ENCODE peak calls at places on chromosomes 11 and 22, in four cellular contexts. One of them, this sample, is unnamed.

GRCh38 chr11:70155386-70155785 is 47.7 kb upstream of the FADD start:
- DNase-seq in heart right ventricle: no peak
- DNase-seq in HCT116: no peak
- DNase-seq in spleen: no peak
- DNase-seq in this sample: no peak

GRCh38 chr22:46090051-46090591 is 60.2 kb upstream of the PPARA start:
- DNase-seq in HCT116: no peak
- DNase-seq in spleen: peak; percentile 76
- DNase-seq in heart right ventricle: peak; percentile 48
- DNase-seq in this sample: no peak

GRCh38 chr11:94656968-94657367 is 89.8 kb downstream of the PIWIL4 start:
- DNase-seq in HCT116: no peak
- DNase-seq in heart right ventricle: no peak
- DNase-seq in spleen: no peak
- DNase-seq in this sample: no peak

GRCh38 chr22:40323681-40324083 is 22.6 kb upstream of the ADSL start:
- DNase-seq in spleen: no peak
- DNase-seq in HCT116: no peak
- DNase-seq in heart right ventricle: no peak
- DNase-seq in this sample: no peak

GRCh38 chr11:26947379-26947844 is 46.5 kb upstream of the FIBIN start:
- DNase-seq in spleen: no peak
- DNase-seq in heart right ventricle: peak; percentile 48
- DNase-seq in HCT116: no peak
- DNase-seq in this sample: peak; percentile 99

GRCh38 chr11:134626032-134626431 is 214.0 kb upstream of the B3GAT1 start:
- DNase-seq in spleen: no peak
- DNase-seq in HCT116: no peak
- DNase-seq in heart right ventricle: no peak
- DNase-seq in this sample: no peak

GRCh38 chr11:61698173-61698965 is 18.2 kb downstream of the DAGLA start:
- DNase-seq in spleen: no peak
- DNase-seq in HCT116: no peak
- DNase-seq in heart right ventricle: no peak
- DNase-seq in this sample: no peak

GRCh38 chr11:82818399-82819043 is 81.7 kb downstream of the PRCP start:
- DNase-seq in HCT116: no peak
- DNase-seq in heart right ventricle: no peak
- DNase-seq in spleen: no peak
- DNase-seq in this sample: no peak

GRCh38 chr11:61756452-61757212 is 4.2 kb downstream of the MYRF start:
- DNase-seq in spleen: no peak
- DNase-seq in heart right ventricle: no peak
- DNase-seq in HCT116: peak; percentile 56
- DNase-seq in this sample: no peak

GRCh38 chr22:34761111-34761510 is 304.8 kb upstream of the ISX start:
- DNase-seq in heart right ventricle: no peak
- DNase-seq in HCT116: no peak
- DNase-seq in spleen: no peak
- DNase-seq in this sample: no peak

GRCh38 chr11:2775083-2775625 is 75.4 kb upstream of the KCNQ1OT1 start:
- DNase-seq in HCT116: no peak
- DNase-seq in heart right ventricle: peak; percentile 1
- DNase-seq in spleen: peak; percentile 53
- DNase-seq in this sample: no peak

GRCh38 chr11:22991196-22991595 is 130.9 kb upstream of the CCDC179 start:
- DNase-seq in HCT116: no peak
- DNase-seq in heart right ventricle: no peak
- DNase-seq in spleen: no peak
- DNase-seq in this sample: no peak

GRCh38 chr11:110000045-110000502 is 93.1 kb upstream of the ZC3H12C start:
- DNase-seq in spleen: no peak
- DNase-seq in heart right ventricle: peak; percentile 5
- DNase-seq in HCT116: peak; percentile 23
- DNase-seq in this sample: peak; percentile 85

GRCh38 chr11:19519912-19520641 is 192.6 kb upstream of the NAV2 start:
- DNase-seq in HCT116: no peak
- DNase-seq in spleen: no peak
- DNase-seq in heart right ventricle: peak; percentile 7
- DNase-seq in this sample: no peak

GRCh38 chr22:38446018-38446601 is 8.9 kb downstream of the KCNJ4 start:
- DNase-seq in HCT116: no peak
- DNase-seq in spleen: no peak
- DNase-seq in heart right ventricle: no peak
- DNase-seq in this sample: no peak

GRCh38 chr22:17570851-17571631 is 7.7 kb downstream of the SLC25A18 start:
- DNase-seq in spleen: peak; percentile 29
- DNase-seq in heart right ventricle: peak; percentile 78
- DNase-seq in HCT116: no peak
- DNase-seq in this sample: no peak

GRCh38 chr22:42001127-42001526 is 2.5 kb downstream of the WBP2NL start:
- DNase-seq in heart right ventricle: no peak
- DNase-seq in spleen: no peak
- DNase-seq in HCT116: no peak
- DNase-seq in this sample: no peak

GRCh38 chr11:124194696-124195418 is 11.7 kb downstream of the OR10D3 start:
- DNase-seq in spleen: no peak
- DNase-seq in HCT116: peak; percentile 57
- DNase-seq in heart right ventricle: no peak
- DNase-seq in this sample: peak; percentile 32

GRCh38 chr11:4607111-4607510 is 920 bp downstream of the TRIM68 start:
- DNase-seq in HCT116: no peak
- DNase-seq in heart right ventricle: no peak
- DNase-seq in spleen: no peak
- DNase-seq in this sample: no peak

GRCh38 chr22:38506118-38506962 is at the start of gene DDX17:
- DNase-seq in heart right ventricle: peak; percentile 96
- DNase-seq in HCT116: peak; percentile 91
- DNase-seq in spleen: peak; percentile 97
- DNase-seq in this sample: peak; percentile 88

GRCh38 chr22:39130152-39130704 is 22.3 kb downstream of the CBX7 start:
- DNase-seq in spleen: no peak
- DNase-seq in HCT116: no peak
- DNase-seq in heart right ventricle: no peak
- DNase-seq in this sample: no peak

GRCh38 chr22:26172389-26172990 is 3.2 kb downstream of the SEZ6L start:
- DNase-seq in HCT116: peak; percentile 24
- DNase-seq in spleen: no peak
- DNase-seq in heart right ventricle: peak; percentile 9
- DNase-seq in this sample: no peak

GRCh38 chr11:35541621-35542375 is 16.4 kb upstream of the PAMR1 start:
- DNase-seq in HCT116: no peak
- DNase-seq in spleen: no peak
- DNase-seq in heart right ventricle: peak; percentile 52
- DNase-seq in this sample: no peak

GRCh38 chr11:111301840-111302113 is 3.4 kb downstream of the POU2AF3 start:
- DNase-seq in HCT116: no peak
- DNase-seq in heart right ventricle: no peak
- DNase-seq in spleen: no peak
- DNase-seq in this sample: no peak

GRCh38 chr11:96267490-96268010 is 75.4 kb downstream of the MAML2 start:
- DNase-seq in HCT116: no peak
- DNase-seq in heart right ventricle: no peak
- DNase-seq in spleen: no peak
- DNase-seq in this sample: no peak

GRCh38 chr11:96061730-96062524 is 138.0 kb upstream of the MTMR2 start:
- DNase-seq in spleen: no peak
- DNase-seq in heart right ventricle: no peak
- DNase-seq in HCT116: no peak
- DNase-seq in this sample: no peak

GRCh38 chr11:3747704-3748103 is 49.6 kb downstream of the NUP98 start:
- DNase-seq in HCT116: no peak
- DNase-seq in spleen: no peak
- DNase-seq in heart right ventricle: no peak
- DNase-seq in this sample: peak; percentile 52

GRCh38 chr11:94782446-94782845 is 14.3 kb downstream of the AMOTL1 start:
- DNase-seq in spleen: no peak
- DNase-seq in heart right ventricle: no peak
- DNase-seq in HCT116: no peak
- DNase-seq in this sample: no peak

GRCh38 chr11:121237686-121238658 is 54.6 kb upstream of the SC5D start:
- DNase-seq in HCT116: no peak
- DNase-seq in heart right ventricle: peak; percentile 36
- DNase-seq in spleen: no peak
- DNase-seq in this sample: no peak

GRCh38 chr11:133168016-133168415 is 364.3 kb downstream of the OPCML start:
- DNase-seq in spleen: no peak
- DNase-seq in HCT116: no peak
- DNase-seq in heart right ventricle: no peak
- DNase-seq in this sample: no peak

GRCh38 chr22:44497218-44497903 is 672 bp downstream of the RTL6 start:
- DNase-seq in heart right ventricle: peak; percentile 11
- DNase-seq in spleen: peak; percentile 82
- DNase-seq in HCT116: no peak
- DNase-seq in this sample: no peak

GRCh38 chr11:87859583-87859982 is 315.7 kb downstream of the RAB38 start:
- DNase-seq in HCT116: no peak
- DNase-seq in heart right ventricle: no peak
- DNase-seq in spleen: no peak
- DNase-seq in this sample: no peak

DNA sequence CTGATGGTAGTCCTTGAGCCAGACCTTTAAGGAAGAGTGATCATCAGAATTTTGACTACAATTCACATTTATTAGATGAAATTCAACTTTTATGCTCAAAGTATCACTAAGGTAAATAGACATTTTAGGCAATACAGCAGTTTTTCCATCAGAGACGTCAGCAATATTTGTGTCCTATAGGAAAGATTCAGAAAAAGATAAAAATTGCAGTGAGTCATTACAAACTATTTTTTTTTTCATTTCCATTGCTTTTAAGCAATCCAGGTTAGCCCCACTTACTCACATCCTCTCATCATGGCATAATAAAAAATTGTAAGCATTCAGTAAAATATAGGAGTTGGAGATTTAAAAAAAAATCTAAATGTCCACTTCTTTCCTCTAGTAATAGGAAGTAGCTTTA is 46.9 kb downstream of the MSANTD4 start:
- DNase-seq in heart right ventricle: no peak
- DNase-seq in spleen: no peak
- DNase-seq in HCT116: no peak
- DNase-seq in this sample: no peak
- TF ChIP-seq CTCF in heart right ventricle: no peak
- TF ChIP-seq CTCF in spleen: no peak
- TF ChIP-seq CTCF in HCT116: no peak
- TF ChIP-seq CTCF in this sample: no peak

DNA sequence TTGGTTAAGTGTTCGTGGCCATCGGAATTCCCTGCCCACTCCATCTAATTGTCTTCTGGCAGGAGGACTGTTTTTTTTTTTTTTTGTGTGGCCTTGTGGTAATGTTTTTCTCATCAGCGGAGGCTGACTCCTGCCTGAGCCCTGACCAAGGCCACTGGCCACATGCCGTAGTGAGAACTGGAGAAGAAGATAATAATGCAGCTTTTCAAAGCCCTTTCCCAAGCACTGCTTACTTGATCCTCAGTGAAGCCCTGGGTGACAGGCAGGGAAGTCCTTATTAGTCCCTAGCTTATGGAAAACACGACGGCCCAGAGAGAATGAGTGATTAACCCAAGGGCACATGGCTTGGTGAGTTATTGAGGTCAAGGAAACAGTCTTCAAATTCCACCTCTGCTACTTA is 71.2 kb downstream of the ADM start:
- DNase-seq in spleen: no peak
- DNase-seq in HCT116: no peak
- DNase-seq in heart right ventricle: no peak
- DNase-seq in this sample: no peak
- H3K27ac ChIP-seq in spleen: no peak overlapping the region
- H3K27ac ChIP-seq in HCT116: no peak overlapping the region
- H3K27ac ChIP-seq in heart right ventricle: no peak overlapping the region
- H3K27ac ChIP-seq in this sample: no peak overlapping the region

GRCh38 chr22:47275479-47276218 is 513.2 kb downstream of the TBC1D22A start:
- DNase-seq in spleen: no peak
- DNase-seq in HCT116: no peak
- DNase-seq in heart right ventricle: no peak
- DNase-seq in this sample: no peak
- H3K9me3 ChIP-seq in spleen: peaks cover 4% of the 10 kb centered on the region
- H3K9me3 ChIP-seq in HCT116: no peaks in the 10 kb centered on the region
- H3K9me3 ChIP-seq in heart right ventricle: peaks cover 3% of the 10 kb centered on the region
- H3K9me3 ChIP-seq in this sample: peaks cover 3% of the 10 kb centered on the region

GRCh38 chr11:72352859-72353551 is 81.3 kb downstream of the CLPB start:
- DNase-seq in heart right ventricle: peak; percentile 6
- DNase-seq in HCT116: no peak
- DNase-seq in spleen: no peak
- DNase-seq in this sample: peak; percentile 67
- TF ChIP-seq CTCF in heart right ventricle: no peak
- TF ChIP-seq CTCF in HCT116: no peak
- TF ChIP-seq CTCF in spleen: no peak
- TF ChIP-seq CTCF in this sample: peak; percentile 79